ENCODE peak calls at places on chromosomes 2 and 18, in ten cellular contexts. One of them, this sample, is unnamed.

GRCh38 chr2:108968619-108969018 is 20.4 kb downstream of the EDAR start:
- DNase-seq in HepG2: no peak
- DNase-seq in left lung: no peak
- DNase-seq in AG09309: no peak
- DNase-seq in progenitor cell of endocrine pancreas: no peak
- DNase-seq in heart right ventricle: no peak
- DNase-seq in endodermal cell: no peak
- DNase-seq in fibroblast of pulmonary artery: no peak
- DNase-seq in pancreas: no peak
- DNase-seq in psoas muscle: no peak
- DNase-seq in this sample: no peak

GRCh38 chr2:120209427-120210233 is 13.6 kb downstream of the TMEM185B start:
- DNase-seq in HepG2: no peak
- DNase-seq in left lung: no peak
- DNase-seq in AG09309: no peak
- DNase-seq in progenitor cell of endocrine pancreas: no peak
- DNase-seq in heart right ventricle: no peak
- DNase-seq in endodermal cell: no peak
- DNase-seq in fibroblast of pulmonary artery: no peak
- DNase-seq in pancreas: peak
- DNase-seq in psoas muscle: no peak
- DNase-seq in this sample: no peak

GRCh38 chr2:12884713-12885282 is 168.1 kb downstream of the TRIB2 start:
- DNase-seq in HepG2: no peak
- DNase-seq in left lung: no peak
- DNase-seq in AG09309: peak
- DNase-seq in progenitor cell of endocrine pancreas: no peak
- DNase-seq in heart right ventricle: peak
- DNase-seq in endodermal cell: no peak
- DNase-seq in fibroblast of pulmonary artery: peak
- DNase-seq in pancreas: no peak
- DNase-seq in psoas muscle: peak
- DNase-seq in this sample: no peak

GRCh38 chr2:222655406-222655747 is 515 bp downstream of the FARSB start:
- DNase-seq in HepG2: no peak
- DNase-seq in left lung: no peak
- DNase-seq in AG09309: no peak
- DNase-seq in progenitor cell of endocrine pancreas: no peak
- DNase-seq in heart right ventricle: no peak
- DNase-seq in endodermal cell: no peak
- DNase-seq in fibroblast of pulmonary artery: peak
- DNase-seq in pancreas: no peak
- DNase-seq in psoas muscle: no peak
- DNase-seq in this sample: no peak

GRCh38 chr2:146572598-146572997 is 1272.2 kb upstream of the ACVR2A start:
- DNase-seq in HepG2: no peak
- DNase-seq in left lung: no peak
- DNase-seq in AG09309: no peak
- DNase-seq in progenitor cell of endocrine pancreas: no peak
- DNase-seq in heart right ventricle: no peak
- DNase-seq in endodermal cell: no peak
- DNase-seq in fibroblast of pulmonary artery: peak
- DNase-seq in pancreas: no peak
- DNase-seq in psoas muscle: no peak
- DNase-seq in this sample: no peak

GRCh38 chr2:119548516-119549120 is 4.4 kb downstream of the CFAP221 start:
- DNase-seq in HepG2: no peak
- DNase-seq in left lung: no peak
- DNase-seq in AG09309: no peak
- DNase-seq in progenitor cell of endocrine pancreas: no peak
- DNase-seq in heart right ventricle: no peak
- DNase-seq in endodermal cell: no peak
- DNase-seq in fibroblast of pulmonary artery: no peak
- DNase-seq in pancreas: no peak
- DNase-seq in psoas muscle: no peak
- DNase-seq in this sample: no peak

GRCh38 chr2:9914384-9915065 is 37.0 kb upstream of the GRHL1 start:
- DNase-seq in HepG2: no peak
- DNase-seq in left lung: no peak
- DNase-seq in AG09309: no peak
- DNase-seq in progenitor cell of endocrine pancreas: no peak
- DNase-seq in heart right ventricle: no peak
- DNase-seq in endodermal cell: no peak
- DNase-seq in fibroblast of pulmonary artery: peak
- DNase-seq in pancreas: no peak
- DNase-seq in psoas muscle: no peak
- DNase-seq in this sample: no peak

GRCh38 chr2:96867756-96868554 is 1.9 kb downstream of the SEMA4C start:
- DNase-seq in HepG2: no peak
- DNase-seq in left lung: no peak
- DNase-seq in AG09309: no peak
- DNase-seq in progenitor cell of endocrine pancreas: no peak
- DNase-seq in heart right ventricle: no peak
- DNase-seq in endodermal cell: peak
- DNase-seq in fibroblast of pulmonary artery: peak
- DNase-seq in pancreas: no peak
- DNase-seq in psoas muscle: no peak
- DNase-seq in this sample: no peak

GRCh38 chr18:10462597-10462996 is 8.2 kb downstream of the APCDD1 start:
- DNase-seq in HepG2: no peak
- DNase-seq in left lung: no peak
- DNase-seq in AG09309: no peak
- DNase-seq in progenitor cell of endocrine pancreas: no peak
- DNase-seq in heart right ventricle: no peak
- DNase-seq in endodermal cell: no peak
- DNase-seq in fibroblast of pulmonary artery: no peak
- DNase-seq in pancreas: no peak
- DNase-seq in psoas muscle: no peak
- DNase-seq in this sample: no peak

GRCh38 chr18:37006742-37007141 is 177.8 kb downstream of the KIAA1328 start:
- DNase-seq in HepG2: no peak
- DNase-seq in left lung: no peak
- DNase-seq in AG09309: no peak
- DNase-seq in progenitor cell of endocrine pancreas: no peak
- DNase-seq in heart right ventricle: no peak
- DNase-seq in endodermal cell: no peak
- DNase-seq in fibroblast of pulmonary artery: no peak
- DNase-seq in pancreas: no peak
- DNase-seq in psoas muscle: no peak
- DNase-seq in this sample: no peak

GRCh38 chr2:177242136-177242987 is 22.2 kb downstream of the NFE2L2 start:
- DNase-seq in HepG2: peak
- DNase-seq in left lung: no peak
- DNase-seq in AG09309: peak
- DNase-seq in progenitor cell of endocrine pancreas: no peak
- DNase-seq in heart right ventricle: no peak
- DNase-seq in endodermal cell: no peak
- DNase-seq in fibroblast of pulmonary artery: peak
- DNase-seq in pancreas: no peak
- DNase-seq in psoas muscle: no peak
- DNase-seq in this sample: no peak

GRCh38 chr2:209391776-209392401 is 32.0 kb upstream of the MAP2 start:
- DNase-seq in HepG2: no peak
- DNase-seq in left lung: no peak
- DNase-seq in AG09309: no peak
- DNase-seq in progenitor cell of endocrine pancreas: no peak
- DNase-seq in heart right ventricle: no peak
- DNase-seq in endodermal cell: no peak
- DNase-seq in fibroblast of pulmonary artery: peak
- DNase-seq in pancreas: no peak
- DNase-seq in psoas muscle: no peak
- DNase-seq in this sample: no peak

GRCh38 chr18:57043241-57043640 is 103.6 kb upstream of the BOD1L2 start:
- DNase-seq in HepG2: no peak
- DNase-seq in left lung: no peak
- DNase-seq in AG09309: no peak
- DNase-seq in progenitor cell of endocrine pancreas: no peak
- DNase-seq in heart right ventricle: no peak
- DNase-seq in endodermal cell: peak
- DNase-seq in fibroblast of pulmonary artery: no peak
- DNase-seq in pancreas: no peak
- DNase-seq in psoas muscle: no peak
- DNase-seq in this sample: no peak

GRCh38 chr2:225030893-225031292 is 11.4 kb downstream of the DOCK10 start:
- DNase-seq in HepG2: no peak
- DNase-seq in left lung: no peak
- DNase-seq in AG09309: no peak
- DNase-seq in progenitor cell of endocrine pancreas: no peak
- DNase-seq in heart right ventricle: no peak
- DNase-seq in endodermal cell: no peak
- DNase-seq in fibroblast of pulmonary artery: no peak
- DNase-seq in pancreas: no peak
- DNase-seq in psoas muscle: no peak
- DNase-seq in this sample: no peak

GRCh38 chr2:207845202-207845864 is 75.6 kb upstream of the FZD5 start:
- DNase-seq in HepG2: peak
- DNase-seq in left lung: no peak
- DNase-seq in AG09309: no peak
- DNase-seq in progenitor cell of endocrine pancreas: no peak
- DNase-seq in heart right ventricle: no peak
- DNase-seq in endodermal cell: no peak
- DNase-seq in fibroblast of pulmonary artery: no peak
- DNase-seq in pancreas: no peak
- DNase-seq in psoas muscle: no peak
- DNase-seq in this sample: no peak

GRCh38 chr2:8709611-8710010 is 27.8 kb downstream of the ID2 start:
- DNase-seq in HepG2: no peak
- DNase-seq in left lung: no peak
- DNase-seq in AG09309: no peak
- DNase-seq in progenitor cell of endocrine pancreas: no peak
- DNase-seq in heart right ventricle: no peak
- DNase-seq in endodermal cell: no peak
- DNase-seq in fibroblast of pulmonary artery: no peak
- DNase-seq in pancreas: no peak
- DNase-seq in psoas muscle: no peak
- DNase-seq in this sample: no peak

GRCh38 chr2:3426615-3427014 is 47.1 kb downstream of the TRAPPC12 start:
- DNase-seq in HepG2: no peak
- DNase-seq in left lung: no peak
- DNase-seq in AG09309: no peak
- DNase-seq in progenitor cell of endocrine pancreas: no peak
- DNase-seq in heart right ventricle: no peak
- DNase-seq in endodermal cell: no peak
- DNase-seq in fibroblast of pulmonary artery: no peak
- DNase-seq in pancreas: no peak
- DNase-seq in psoas muscle: no peak
- DNase-seq in this sample: no peak

GRCh38 chr2:152925540-152926448 is 207.4 kb downstream of the ARL6IP6 start:
- DNase-seq in HepG2: peak
- DNase-seq in left lung: no peak
- DNase-seq in AG09309: no peak
- DNase-seq in progenitor cell of endocrine pancreas: peak
- DNase-seq in heart right ventricle: peak
- DNase-seq in endodermal cell: peak
- DNase-seq in fibroblast of pulmonary artery: peak
- DNase-seq in pancreas: peak
- DNase-seq in psoas muscle: peak
- DNase-seq in this sample: peak

GRCh38 chr2:119261498-119262225 is 38.0 kb downstream of the STEAP3 start:
- DNase-seq in HepG2: no peak
- DNase-seq in left lung: no peak
- DNase-seq in AG09309: no peak
- DNase-seq in progenitor cell of endocrine pancreas: no peak
- DNase-seq in heart right ventricle: no peak
- DNase-seq in endodermal cell: peak
- DNase-seq in fibroblast of pulmonary artery: no peak
- DNase-seq in pancreas: no peak
- DNase-seq in psoas muscle: no peak
- DNase-seq in this sample: no peak

GRCh38 chr2:239688098-239688497 is 287.3 kb upstream of the HDAC4 start:
- DNase-seq in HepG2: no peak
- DNase-seq in left lung: no peak
- DNase-seq in AG09309: no peak
- DNase-seq in progenitor cell of endocrine pancreas: no peak
- DNase-seq in heart right ventricle: no peak
- DNase-seq in endodermal cell: peak
- DNase-seq in fibroblast of pulmonary artery: no peak
- DNase-seq in pancreas: no peak
- DNase-seq in psoas muscle: no peak
- DNase-seq in this sample: peak
- TF ChIP-seq CTCF in HepG2: no peak
- TF ChIP-seq CTCF in left lung: no peak
- TF ChIP-seq CTCF in AG09309: no peak
- TF ChIP-seq CTCF in progenitor cell of endocrine pancreas: peak
- TF ChIP-seq CTCF in heart right ventricle: no peak
- TF ChIP-seq CTCF in endodermal cell: peak
- TF ChIP-seq CTCF in fibroblast of pulmonary artery: no peak
- TF ChIP-seq CTCF in pancreas: no peak
- TF ChIP-seq CTCF in psoas muscle: no peak
- TF ChIP-seq CTCF in this sample: no peak

GRCh38 chr2:219433666-219434467 is 776 bp upstream of the SPEG start:
- DNase-seq in HepG2: peak
- DNase-seq in left lung: no peak
- DNase-seq in AG09309: no peak
- DNase-seq in progenitor cell of endocrine pancreas: no peak
- DNase-seq in heart right ventricle: no peak
- DNase-seq in endodermal cell: peak
- DNase-seq in fibroblast of pulmonary artery: peak
- DNase-seq in pancreas: no peak
- DNase-seq in psoas muscle: peak
- DNase-seq in this sample: peak
- TF ChIP-seq CTCF in HepG2: peak
- TF ChIP-seq CTCF in left lung: no peak
- TF ChIP-seq CTCF in AG09309: peak
- TF ChIP-seq CTCF in progenitor cell of endocrine pancreas: peak
- TF ChIP-seq CTCF in heart right ventricle: peak
- TF ChIP-seq CTCF in endodermal cell: peak
- TF ChIP-seq CTCF in fibroblast of pulmonary artery: peak
- TF ChIP-seq CTCF in pancreas: no peak
- TF ChIP-seq CTCF in psoas muscle: peak
- TF ChIP-seq CTCF in this sample: peak

GRCh38 chr18:5424903-5425302 is 118.9 kb downstream of the EPB41L3 start:
- DNase-seq in HepG2: peak
- DNase-seq in left lung: no peak
- DNase-seq in AG09309: no peak
- DNase-seq in progenitor cell of endocrine pancreas: no peak
- DNase-seq in heart right ventricle: no peak
- DNase-seq in endodermal cell: no peak
- DNase-seq in fibroblast of pulmonary artery: peak
- DNase-seq in pancreas: no peak
- DNase-seq in psoas muscle: no peak
- DNase-seq in this sample: peak
- TF ChIP-seq CTCF in HepG2: peak
- TF ChIP-seq CTCF in left lung: peak
- TF ChIP-seq CTCF in AG09309: peak
- TF ChIP-seq CTCF in progenitor cell of endocrine pancreas: peak
- TF ChIP-seq CTCF in heart right ventricle: peak
- TF ChIP-seq CTCF in endodermal cell: peak
- TF ChIP-seq CTCF in fibroblast of pulmonary artery: peak
- TF ChIP-seq CTCF in pancreas: peak
- TF ChIP-seq CTCF in psoas muscle: peak
- TF ChIP-seq CTCF in this sample: peak

DNA sequence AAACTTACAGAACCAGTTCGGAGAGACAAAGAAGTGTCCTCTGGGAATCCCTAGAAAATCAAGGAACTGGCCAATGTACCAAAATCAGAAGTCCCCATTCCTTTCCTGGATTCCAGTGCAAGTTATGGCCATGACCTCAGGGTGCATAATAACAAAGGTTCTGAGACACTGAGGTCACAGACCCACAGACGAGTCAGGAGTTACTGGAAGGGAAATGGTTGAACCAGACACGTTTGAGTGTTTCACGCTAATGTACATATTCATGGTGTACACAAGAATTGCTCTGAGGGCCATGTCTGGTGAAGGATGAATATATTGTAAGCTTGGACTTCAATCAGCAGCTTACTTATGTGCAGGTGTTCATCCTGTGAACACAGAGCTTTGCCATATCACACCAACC is 58.7 kb upstream of the KLHL29 start:
- DNase-seq in HepG2: no peak
- DNase-seq in left lung: no peak
- DNase-seq in AG09309: no peak
- DNase-seq in progenitor cell of endocrine pancreas: no peak
- DNase-seq in heart right ventricle: no peak
- DNase-seq in endodermal cell: peak
- DNase-seq in fibroblast of pulmonary artery: no peak
- DNase-seq in pancreas: no peak
- DNase-seq in psoas muscle: no peak
- DNase-seq in this sample: no peak
- TF ChIP-seq CTCF in HepG2: no peak
- TF ChIP-seq CTCF in left lung: no peak
- TF ChIP-seq CTCF in AG09309: no peak
- TF ChIP-seq CTCF in progenitor cell of endocrine pancreas: no peak
- TF ChIP-seq CTCF in heart right ventricle: no peak
- TF ChIP-seq CTCF in endodermal cell: no peak
- TF ChIP-seq CTCF in fibroblast of pulmonary artery: no peak
- TF ChIP-seq CTCF in pancreas: no peak
- TF ChIP-seq CTCF in psoas muscle: no peak
- TF ChIP-seq CTCF in this sample: no peak